ENCODE peak calls at places on chromosomes 16 and 17, in seven cellular contexts. One of them, this sample, is unnamed.

GRCh38 chr16:87127061-87127765 is 190.0 kb downstream of the C16orf95 start:
- DNase-seq in IMR-90: peak
- DNase-seq in H9: no peak
- DNase-seq in mesendoderm: peak
- DNase-seq in trophoblast cell: peak
- DNase-seq in neuronal stem cell: no peak
- DNase-seq in mesenchymal stem cell: peak
- DNase-seq in this sample: no peak

GRCh38 chr16:4803479-4804243 is 1.2 kb upstream of the ROGDI start:
- DNase-seq in IMR-90: no peak
- DNase-seq in H9: no peak
- DNase-seq in mesendoderm: no peak
- DNase-seq in trophoblast cell: peak
- DNase-seq in neuronal stem cell: no peak
- DNase-seq in mesenchymal stem cell: no peak
- DNase-seq in this sample: no peak

GRCh38 chr17:68169840-68170239 is 78.0 kb upstream of the AMZ2 start:
- DNase-seq in IMR-90: no peak
- DNase-seq in H9: no peak
- DNase-seq in mesendoderm: no peak
- DNase-seq in trophoblast cell: peak
- DNase-seq in neuronal stem cell: no peak
- DNase-seq in mesenchymal stem cell: no peak
- DNase-seq in this sample: no peak

GRCh38 chr16:23587726-23588125 is 8.4 kb downstream of the NDUFAB1 start:
- DNase-seq in IMR-90: peak
- DNase-seq in H9: no peak
- DNase-seq in mesendoderm: peak
- DNase-seq in trophoblast cell: no peak
- DNase-seq in neuronal stem cell: no peak
- DNase-seq in mesenchymal stem cell: peak
- DNase-seq in this sample: no peak

GRCh38 chr17:57963149-57963511 is 7.9 kb upstream of the CUEDC1 start:
- DNase-seq in IMR-90: no peak
- DNase-seq in H9: no peak
- DNase-seq in mesendoderm: no peak
- DNase-seq in trophoblast cell: no peak
- DNase-seq in neuronal stem cell: no peak
- DNase-seq in mesenchymal stem cell: no peak
- DNase-seq in this sample: no peak

GRCh38 chr16:16917201-16917600 is 538.3 kb downstream of the NPIPA7 start:
- DNase-seq in IMR-90: no peak
- DNase-seq in H9: no peak
- DNase-seq in mesendoderm: no peak
- DNase-seq in trophoblast cell: no peak
- DNase-seq in neuronal stem cell: no peak
- DNase-seq in mesenchymal stem cell: no peak
- DNase-seq in this sample: no peak

GRCh38 chr17:37719866-37720265 is 25.0 kb downstream of the HNF1B start:
- DNase-seq in IMR-90: no peak
- DNase-seq in H9: no peak
- DNase-seq in mesendoderm: no peak
- DNase-seq in trophoblast cell: no peak
- DNase-seq in neuronal stem cell: no peak
- DNase-seq in mesenchymal stem cell: no peak
- DNase-seq in this sample: no peak

GRCh38 chr17:19019041-19019941 is 14.7 kb upstream of the FAM83G start:
- DNase-seq in IMR-90: no peak
- DNase-seq in H9: no peak
- DNase-seq in mesendoderm: no peak
- DNase-seq in trophoblast cell: no peak
- DNase-seq in neuronal stem cell: no peak
- DNase-seq in mesenchymal stem cell: no peak
- DNase-seq in this sample: no peak

GRCh38 chr17:38619937-38620550 is 14.3 kb upstream of the SRCIN1 start:
- DNase-seq in IMR-90: no peak
- DNase-seq in H9: peak
- DNase-seq in mesendoderm: peak
- DNase-seq in trophoblast cell: no peak
- DNase-seq in neuronal stem cell: no peak
- DNase-seq in mesenchymal stem cell: no peak
- DNase-seq in this sample: no peak

GRCh38 chr17:3447625-3448024 is 14.0 kb upstream of the OR1E2 start:
- DNase-seq in IMR-90: no peak
- DNase-seq in H9: peak
- DNase-seq in mesendoderm: peak
- DNase-seq in trophoblast cell: no peak
- DNase-seq in neuronal stem cell: peak
- DNase-seq in mesenchymal stem cell: no peak
- DNase-seq in this sample: no peak

GRCh38 chr16:67924140-67924906 is 7.3 kb downstream of the CTRL start:
- DNase-seq in IMR-90: no peak
- DNase-seq in H9: no peak
- DNase-seq in mesendoderm: no peak
- DNase-seq in trophoblast cell: no peak
- DNase-seq in neuronal stem cell: no peak
- DNase-seq in mesenchymal stem cell: no peak
- DNase-seq in this sample: no peak
- H3K23ac ChIP-seq in IMR-90: no peak
- H3K23ac ChIP-seq in H9: no peak
- H3K23ac ChIP-seq in mesendoderm: no peak
- H3K23ac ChIP-seq in trophoblast cell: no peak
- H3K23ac ChIP-seq in neuronal stem cell: no peak
- H3K23ac ChIP-seq in mesenchymal stem cell: no peak
- H3K23ac ChIP-seq in this sample: no peak

DNA sequence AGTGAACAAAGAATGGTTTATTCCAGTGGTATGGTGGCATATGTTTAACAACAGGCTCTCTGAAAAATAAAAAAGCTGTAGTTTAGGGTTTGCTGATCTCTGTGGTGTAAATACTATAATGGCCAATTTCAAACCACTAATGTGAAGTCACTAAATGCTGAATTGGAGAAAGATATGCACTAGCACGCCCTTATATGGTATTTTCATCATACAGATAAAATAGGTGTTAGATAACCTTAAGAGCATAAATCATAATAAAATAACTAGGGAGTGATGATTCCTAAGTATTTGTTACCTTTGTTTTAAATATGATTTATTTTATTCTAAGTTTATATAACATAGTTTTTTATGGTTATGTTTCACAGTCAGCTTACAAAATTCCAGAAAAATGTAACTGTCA is 17.2 kb downstream of the NLK start:
- DNase-seq in IMR-90: no peak
- DNase-seq in H9: no peak
- DNase-seq in mesendoderm: no peak
- DNase-seq in trophoblast cell: no peak
- DNase-seq in neuronal stem cell: no peak
- DNase-seq in mesenchymal stem cell: no peak
- DNase-seq in this sample: no peak
- H3K23ac ChIP-seq in IMR-90: no peak
- H3K23ac ChIP-seq in H9: no peak
- H3K23ac ChIP-seq in mesendoderm: no peak
- H3K23ac ChIP-seq in trophoblast cell: no peak
- H3K23ac ChIP-seq in neuronal stem cell: no peak
- H3K23ac ChIP-seq in mesenchymal stem cell: no peak
- H3K23ac ChIP-seq in this sample: no peak

GRCh38 chr16:69110406-69110805 is 5.0 kb downstream of the HAS3 start:
- DNase-seq in IMR-90: no peak
- DNase-seq in H9: no peak
- DNase-seq in mesendoderm: no peak
- DNase-seq in trophoblast cell: no peak
- DNase-seq in neuronal stem cell: no peak
- DNase-seq in mesenchymal stem cell: no peak
- DNase-seq in this sample: no peak
- H3K23ac ChIP-seq in IMR-90: no peak
- H3K23ac ChIP-seq in H9: no peak
- H3K23ac ChIP-seq in mesendoderm: no peak
- H3K23ac ChIP-seq in trophoblast cell: no peak
- H3K23ac ChIP-seq in neuronal stem cell: no peak
- H3K23ac ChIP-seq in mesenchymal stem cell: no peak
- H3K23ac ChIP-seq in this sample: no peak

DNA sequence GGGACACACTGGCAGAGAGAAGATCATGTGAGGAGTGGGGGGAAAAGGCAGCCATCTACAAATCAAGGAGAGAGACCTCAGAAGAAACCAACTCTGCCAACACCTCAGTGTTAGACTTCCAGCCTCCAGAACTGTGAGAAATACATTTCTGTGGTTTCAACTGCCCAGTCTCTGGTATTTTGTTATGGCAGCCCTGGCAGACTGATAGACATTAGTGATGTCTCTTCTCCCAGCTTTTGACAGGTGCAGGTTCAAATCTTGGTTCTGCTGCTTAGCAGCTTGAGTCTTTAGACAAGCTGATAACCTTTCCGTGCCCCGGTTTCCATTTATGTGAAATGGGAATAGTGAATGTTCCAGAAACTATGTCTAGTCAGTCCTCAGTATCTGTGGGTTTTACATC is 199.5 kb downstream of the SNX29 start:
- DNase-seq in IMR-90: no peak
- DNase-seq in H9: no peak
- DNase-seq in mesendoderm: no peak
- DNase-seq in trophoblast cell: no peak
- DNase-seq in neuronal stem cell: no peak
- DNase-seq in mesenchymal stem cell: no peak
- DNase-seq in this sample: no peak
- H3K23ac ChIP-seq in IMR-90: no peak
- H3K23ac ChIP-seq in H9: no peak
- H3K23ac ChIP-seq in mesendoderm: no peak
- H3K23ac ChIP-seq in trophoblast cell: no peak
- H3K23ac ChIP-seq in neuronal stem cell: no peak
- H3K23ac ChIP-seq in mesenchymal stem cell: no peak
- H3K23ac ChIP-seq in this sample: no peak

GRCh38 chr16:56793504-56793903 is 63.6 kb downstream of the NUP93 start:
- DNase-seq in IMR-90: peak
- DNase-seq in H9: no peak
- DNase-seq in mesendoderm: peak
- DNase-seq in trophoblast cell: peak
- DNase-seq in neuronal stem cell: no peak
- DNase-seq in mesenchymal stem cell: peak
- DNase-seq in this sample: no peak
- H3K23ac ChIP-seq in IMR-90: no peak
- H3K23ac ChIP-seq in H9: no peak
- H3K23ac ChIP-seq in mesendoderm: no peak
- H3K23ac ChIP-seq in trophoblast cell: no peak
- H3K23ac ChIP-seq in neuronal stem cell: no peak
- H3K23ac ChIP-seq in mesenchymal stem cell: no peak
- H3K23ac ChIP-seq in this sample: no peak

DNA sequence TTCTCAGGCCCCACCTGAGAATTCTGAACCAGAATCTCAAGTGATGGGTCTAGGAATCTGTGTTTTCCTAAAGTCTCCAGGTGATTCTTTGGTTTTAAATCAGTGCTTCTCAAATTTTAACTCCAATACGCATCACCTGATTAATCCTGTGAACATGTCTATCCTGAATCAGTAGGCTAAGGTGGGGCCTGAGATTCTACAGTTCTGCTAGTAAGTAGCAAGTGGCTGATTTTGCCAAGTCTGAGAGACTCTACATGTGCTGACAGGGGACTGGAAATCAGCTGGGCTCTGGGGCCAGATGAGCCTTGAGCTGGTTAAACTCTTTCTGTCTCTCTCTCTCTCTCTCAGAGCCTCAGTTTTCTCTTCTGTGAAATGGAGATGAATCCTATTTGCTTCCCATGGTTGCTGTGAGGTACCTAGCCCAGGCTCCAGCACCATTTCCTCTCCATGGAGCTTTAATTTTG is 9.0 kb downstream of the CCR7 start:
- DNase-seq in IMR-90: no peak
- DNase-seq in H9: no peak
- DNase-seq in mesendoderm: no peak
- DNase-seq in trophoblast cell: no peak
- DNase-seq in neuronal stem cell: no peak
- DNase-seq in mesenchymal stem cell: no peak
- DNase-seq in this sample: no peak
- H3K23ac ChIP-seq in IMR-90: peak
- H3K23ac ChIP-seq in H9: no peak
- H3K23ac ChIP-seq in mesendoderm: no peak
- H3K23ac ChIP-seq in trophoblast cell: no peak
- H3K23ac ChIP-seq in neuronal stem cell: no peak
- H3K23ac ChIP-seq in mesenchymal stem cell: no peak
- H3K23ac ChIP-seq in this sample: no peak

This sample was measured in H1.